ENCODE peak calls at places on chromosome 20, in four cellular contexts. B, I, J and K are unnamed samples.

GRCh38 chr20:2890743-2891142 is 17.5 kb downstream of the PTPRA start:
- DNase-seq in B (no peak), I (no peak), J (no peak), K (no peak)

GRCh38 chr20:11012975-11013374 is 339.2 kb upstream of the JAG1 start:
- DNase-seq in B (no peak), I (no peak), J (no peak), K (no peak)

GRCh38 chr20:53828673-53829085 is 235.0 kb upstream of the ZNF217 start:
- DNase-seq in B (no peak), I (no peak), J (no peak), K (peak)

GRCh38 chr20:34560141-34560523 is 1.6 kb downstream of the MAP1LC3A start:
- DNase-seq in B (no peak), I (no peak), J (no peak), K (no peak)

GRCh38 chr20:10221022-10221421 is 2.4 kb downstream of the SNAP25 start:
- DNase-seq in B (no peak), I (no peak), J (no peak), K (no peak)

GRCh38 chr20:37798312-37798711 is 104.5 kb downstream of the CTNNBL1 start:
- DNase-seq in B (no peak), I (no peak), J (no peak), K (no peak)

GRCh38 chr20:6919792-6920468 is 152.4 kb downstream of the BMP2 start:
- DNase-seq in B (no peak), I (no peak), J (no peak), K (no peak)

GRCh38 chr20:50981714-50982048 is 23.1 kb downstream of the MOCS3 start:
- DNase-seq in B (no peak), I (no peak), J (no peak), K (no peak)

GRCh38 chr20:16701296-16701695 is 28.5 kb upstream of the SNRPB2 start:
- DNase-seq in B (peak), I (peak), J (peak), K (no peak)

GRCh38 chr20:909641-910040 is 6.5 kb downstream of the ANGPT4 start:
- DNase-seq in B (no peak), I (no peak), J (no peak), K (no peak)

GRCh38 chr20:47448429-47448828 is 53.3 kb upstream of the NCOA3 start:
- DNase-seq in B (no peak), I (no peak), J (no peak), K (no peak)

GRCh38 chr20:16415079-16415478 is 158.2 kb downstream of the KIF16B start:
- DNase-seq in B (no peak), I (no peak), J (no peak), K (no peak)

GRCh38 chr20:52859156-52859887 is 112.8 kb upstream of the TSHZ2 start:
- DNase-seq in B (no peak), I (no peak), J (no peak), K (no peak)

GRCh38 chr20:12762725-12763124 is 246.0 kb upstream of the SPTLC3 start:
- DNase-seq in B (no peak), I (no peak), J (no peak), K (peak)

GRCh38 chr20:40255368-40255767 is 433.7 kb downstream of the MAFB start:
- DNase-seq in B (no peak), I (no peak), J (no peak), K (no peak)

GRCh38 chr20:2558581-2559301 is 22.4 kb downstream of the TMC2 start:
- DNase-seq in B (no peak), I (no peak), J (no peak), K (no peak)

GRCh38 chr20:9492067-9492466 is 22.3 kb upstream of the LAMP5 start:
- DNase-seq in B (no peak), I (no peak), J (no peak), K (no peak)

GRCh38 chr20:15656124-15656523 is 917.1 kb downstream of the KIF16B start:
- DNase-seq in B (no peak), I (no peak), J (no peak), K (no peak)

GRCh38 chr20:11755071-11755881 is 162.4 kb upstream of the BTBD3 start:
- DNase-seq in B (peak), I (peak), J (no peak), K (peak)

GRCh38 chr20:44279228-44279627 is 31.8 kb downstream of the FITM2 start:
- DNase-seq in B (no peak), I (no peak), J (no peak), K (no peak)

GRCh38 chr20:24780648-24781047 is 168.4 kb upstream of the CST7 start:
- DNase-seq in B (no peak), I (no peak), J (no peak), K (no peak)

GRCh38 chr20:33667245-33668086 is 723 bp downstream of the ACTL10 start:
- DNase-seq in B (no peak), I (peak), J (peak), K (peak)

GRCh38 chr20:52783769-52784168 is 188.4 kb upstream of the TSHZ2 start:
- DNase-seq in B (peak), I (no peak), J (peak), K (no peak)

GRCh38 chr20:50290815-50291214 is 100.2 kb downstream of the CEBPB start:
- DNase-seq in B (no peak), I (no peak), J (no peak), K (no peak)

GRCh38 chr20:9241232-9241692 is 172.4 kb downstream of the PLCB4 start:
- DNase-seq in B (no peak), I (no peak), J (no peak), K (no peak)

GRCh38 chr20:45088247-45088646 is 12.7 kb downstream of the KCNS1 start:
- DNase-seq in B (no peak), I (no peak), J (no peak), K (no peak)

GRCh38 chr20:31720486-31721407 is 1.9 kb downstream of the BCL2L1 start:
- DNase-seq in B (no peak), I (no peak), J (peak), K (no peak)

GRCh38 chr20:44730441-44730840 is 15.2 kb upstream of the KCNK15 start:
- DNase-seq in B (no peak), I (no peak), J (no peak), K (no peak)

GRCh38 chr20:64038252-64038578 is 2.2 kb downstream of the C20orf204 start:
- DNase-seq in B (no peak), I (no peak), J (no peak), K (no peak)

GRCh38 chr20:7146552-7147219 is 379.2 kb downstream of the BMP2 start:
- DNase-seq in B (no peak), I (no peak), J (no peak), K (no peak)

GRCh38 chr20:45779011-45779915 is 12.4 kb downstream of the WFDC3 start:
- DNase-seq in B (no peak), I (no peak), J (no peak), K (no peak)

GRCh38 chr20:32534661-32535240 is 50.4 kb downstream of the NOL4L start:
- DNase-seq in B (no peak), I (peak), J (no peak), K (peak)

GRCh38 chr20:25160897-25161296 is 34.6 kb upstream of the ENTPD6 start:
- DNase-seq in B (no peak), I (no peak), J (no peak), K (no peak)

GRCh38 chr20:37393863-37394542 is 48.1 kb downstream of the SRC start:
- DNase-seq in B (no peak), I (no peak), J (no peak), K (no peak)

GRCh38 chr20:24651973-24652340 is 182.5 kb downstream of the SYNDIG1 start:
- DNase-seq in B (no peak), I (no peak), J (no peak), K (no peak)

GRCh38 chr20:59821201-59821600 is 112.2 kb downstream of the SYCP2 start:
- DNase-seq in B (no peak), I (no peak), J (no peak), K (no peak)